ENCODE peak calls at places on chromosome 2, in four cellular contexts. One of them, this sample, is unnamed.

GRCh38 chr2:156434461-156435291 is 1.5 kb upstream of the GPD2 start:
- DNase-seq in neuronal stem cell: no peak
- DNase-seq in left colon: no peak
- DNase-seq in ureter: no peak
- DNase-seq in this sample: no peak

GRCh38 chr2:176110975-176111663 is 4.0 kb downstream of the HOXD11 start:
- DNase-seq in neuronal stem cell: no peak
- DNase-seq in left colon: no peak
- DNase-seq in ureter: no peak
- DNase-seq in this sample: no peak

GRCh38 chr2:89763254-89763580 is 1071.7 kb downstream of the RPIA start:
- DNase-seq in neuronal stem cell: no peak
- DNase-seq in left colon: no peak
- DNase-seq in ureter: no peak
- DNase-seq in this sample: peak

GRCh38 chr2:46363535-46364170 is 66.4 kb downstream of the EPAS1 start:
- DNase-seq in neuronal stem cell: no peak
- DNase-seq in left colon: no peak
- DNase-seq in ureter: no peak
- DNase-seq in this sample: no peak

GRCh38 chr2:62687644-62688043 is 17.9 kb upstream of the EHBP1 start:
- DNase-seq in neuronal stem cell: no peak
- DNase-seq in left colon: no peak
- DNase-seq in ureter: no peak
- DNase-seq in this sample: no peak

GRCh38 chr2:112006076-112006410 is 49.0 kb upstream of the TMEM87B start:
- DNase-seq in neuronal stem cell: no peak
- DNase-seq in left colon: no peak
- DNase-seq in ureter: no peak
- DNase-seq in this sample: no peak

GRCh38 chr2:23207871-23208270 is 177.1 kb upstream of the KLHL29 start:
- DNase-seq in neuronal stem cell: no peak
- DNase-seq in left colon: peak
- DNase-seq in ureter: no peak
- DNase-seq in this sample: no peak

GRCh38 chr2:70992945-70993688 is 1.6 kb downstream of the TEX261 start:
- DNase-seq in neuronal stem cell: no peak
- DNase-seq in left colon: peak
- DNase-seq in ureter: peak
- DNase-seq in this sample: no peak

GRCh38 chr2:43215673-43216255 is 10.6 kb downstream of the ZFP36L2 start:
- DNase-seq in neuronal stem cell: no peak
- DNase-seq in left colon: no peak
- DNase-seq in ureter: no peak
- DNase-seq in this sample: no peak